ENCODE peak calls at places on chromosome 19, in four cellular contexts. Y, X, Q and C are unnamed samples.

GRCh38 chr19:37855098-37855497 is 51.3 kb downstream of the WDR87 start:
- DNase-seq in Y (peak), X (no peak), Q (no peak), C (no peak)

GRCh38 chr19:50377051-50377441 is 789 bp downstream of the NR1H2 start:
- DNase-seq in Y (peak), X (no peak), Q (no peak), C (peak)

GRCh38 chr19:17829855-17830566 is 8.7 kb upstream of the INSL3 start:
- DNase-seq in Y (peak), X (peak), Q (no peak), C (peak)

GRCh38 chr19:46915386-46915785 is 54.6 kb downstream of the ARHGAP35 start:
- DNase-seq in Y (no peak), X (no peak), Q (no peak), C (no peak)

GRCh38 chr19:38735257-38735686 is 9.0 kb downstream of the CAPN12 start:
- DNase-seq in Y (peak), X (no peak), Q (no peak), C (peak)

GRCh38 chr19:38975214-38975860 is at the start of gene FBXO17:
- DNase-seq in Y (peak), X (no peak), Q (no peak), C (peak)

GRCh38 chr19:56933014-56933705 is 92.6 kb upstream of the PEG3 start:
- DNase-seq in Y (no peak), X (no peak), Q (no peak), C (no peak)

GRCh38 chr19:42198676-42199439 is 18.6 kb downstream of the DEDD2 start:
- DNase-seq in Y (no peak), X (no peak), Q (peak), C (no peak)

GRCh38 chr19:15536350-15536749 is 28.0 kb downstream of the CYP4F22 start:
- DNase-seq in Y (no peak), X (no peak), Q (no peak), C (no peak)

GRCh38 chr19:48325265-48325910 is at the start of gene EMP3:
- DNase-seq in Y (no peak), X (no peak), Q (peak), C (peak)

GRCh38 chr19:3373971-3374368 is 7.6 kb downstream of the NFIC start:
- DNase-seq in Y (no peak), X (no peak), Q (no peak), C (no peak)

GRCh38 chr19:13334801-13335481 is 171.3 kb downstream of the CACNA1A start:
- DNase-seq in Y (no peak), X (no peak), Q (no peak), C (no peak)

GRCh38 chr19:38035515-38036495 is 128.8 kb downstream of the SIPA1L3 start:
- DNase-seq in Y (no peak), X (no peak), Q (no peak), C (no peak)

GRCh38 chr19:20247016-20247683 is 80.1 kb downstream of the ZNF486 start:
- DNase-seq in Y (peak), X (no peak), Q (no peak), C (no peak)

GRCh38 chr19:3653865-3654513 is 27.4 kb upstream of the CACTIN start:
- DNase-seq in Y (no peak), X (no peak), Q (no peak), C (no peak)

GRCh38 chr19:8721334-8721733 is at the start of gene OR2Z1:
- DNase-seq in Y (no peak), X (no peak), Q (no peak), C (no peak)

GRCh38 chr19:24078688-24079087 is 8.3 kb upstream of the ZNF254 start:
- DNase-seq in Y (no peak), X (peak), Q (no peak), C (no peak)
- TF ChIP-seq NRF1 in Y (no peak), X (no peak), Q (no peak), C (no peak)

GRCh38 chr19:677201-677600 is 1.0 kb downstream of the FSTL3 start:
- DNase-seq in Y (peak), X (no peak), Q (no peak), C (no peak)

GRCh38 chr19:676343-677105 is at the start of gene FSTL3:
- DNase-seq in Y (no peak), X (no peak), Q (no peak), C (no peak)

GRCh38 chr19:677601-678380 is 1.6 kb downstream of the FSTL3 start:
- DNase-seq in Y (no peak), X (no peak), Q (no peak), C (no peak)

GRCh38 chr19:676007-676342 is 217 bp upstream of the FSTL3 start:
- DNase-seq in Y (no peak), X (no peak), Q (no peak), C (peak)

DNA sequence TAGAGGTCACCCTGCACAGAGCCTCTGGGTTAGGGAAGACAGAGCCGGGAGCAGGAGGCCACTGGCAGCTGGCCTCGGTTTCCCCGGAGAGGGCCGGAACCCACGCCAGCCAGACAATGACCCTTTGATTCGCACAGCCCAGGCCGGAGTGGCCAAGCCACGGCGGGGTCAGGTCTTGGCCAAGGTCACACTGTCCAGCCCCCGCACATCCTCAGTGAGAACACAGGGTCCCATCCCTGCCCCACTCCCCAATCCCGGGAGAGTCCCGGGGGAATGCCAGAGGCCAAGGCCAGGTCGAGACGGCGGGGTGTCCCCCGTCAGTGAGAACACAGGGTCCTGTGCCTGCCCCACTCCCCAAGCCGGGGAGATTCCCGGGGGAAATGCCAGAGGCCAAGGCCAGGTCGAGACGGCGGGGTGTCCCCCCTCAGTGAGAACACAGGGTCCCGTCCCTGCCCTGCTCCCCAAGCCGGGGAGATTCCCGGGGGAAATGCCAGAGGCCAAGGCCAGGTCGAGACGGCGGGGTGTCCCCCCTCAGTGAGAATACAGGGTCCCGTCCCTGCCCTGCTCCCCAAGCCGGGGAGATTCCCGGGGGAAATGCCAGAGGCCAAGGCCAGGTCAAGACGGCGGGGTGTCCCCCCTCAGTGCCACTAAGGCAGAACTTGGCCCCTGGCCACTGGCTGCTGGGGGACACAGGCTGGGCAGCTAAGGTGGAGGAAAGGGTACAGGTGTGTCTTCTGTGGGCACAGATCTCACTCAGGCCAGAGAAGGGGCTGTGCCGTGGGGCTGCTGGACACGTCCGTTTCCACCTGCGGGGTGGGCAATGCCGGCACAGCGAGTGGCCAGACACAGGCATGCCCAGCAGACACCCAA is 1.7 kb upstream of the FSTL3 start:
- DNase-seq in Y (no peak), X (no peak), Q (no peak), C (no peak)
- TF ChIP-seq NRF1 in Y (no peak), X (no peak), Q (no peak), C (no peak)

GRCh38 chr19:33982706-33983105 is 186.0 kb downstream of the KCTD15 start:
- DNase-seq in Y (no peak), X (no peak), Q (no peak), C (no peak)

DNA sequence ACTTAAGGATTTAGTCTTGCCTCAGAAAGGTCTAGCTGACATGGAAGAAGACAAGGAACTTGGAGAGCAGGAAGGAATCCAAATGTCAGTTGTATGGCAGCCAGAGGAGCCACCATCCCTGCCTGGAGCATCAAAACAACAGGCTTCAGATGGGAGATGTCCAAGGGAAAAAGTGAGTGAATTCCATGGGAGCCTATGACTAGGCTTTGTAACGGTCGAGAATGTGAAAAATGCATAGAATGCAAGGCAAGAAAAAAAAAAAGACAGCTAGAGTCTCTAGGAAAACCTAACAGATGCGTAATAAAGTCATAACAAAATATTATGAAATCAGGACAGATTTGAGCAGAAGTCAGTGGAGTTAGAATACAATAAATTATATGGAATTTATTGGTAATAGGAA is 183.7 kb upstream of the LSM14A start:
- DNase-seq in Y (no peak), X (no peak), Q (no peak), C (no peak)
- TF ChIP-seq NRF1 in Y (no peak), X (no peak), Q (no peak), C (no peak)

GRCh38 chr19:55464669-55465068 is at the start of gene C19orf85:
- DNase-seq in Y (no peak), X (no peak), Q (no peak), C (no peak)

GRCh38 chr19:55466246-55466614 is 1.7 kb upstream of the C19orf85 start:
- DNase-seq in Y (no peak), X (no peak), Q (no peak), C (no peak)

GRCh38 chr19:55465460-55466245 is 1.1 kb upstream of the C19orf85 start:
- DNase-seq in Y (no peak), X (no peak), Q (no peak), C (no peak)

GRCh38 chr19:55468054-55468393 is 3.5 kb upstream of the C19orf85 start:
- DNase-seq in Y (no peak), X (no peak), Q (no peak), C (no peak)

GRCh38 chr19:55467236-55468053 is 2.9 kb upstream of the C19orf85 start:
- DNase-seq in Y (peak), X (no peak), Q (no peak), C (peak)
- TF ChIP-seq NRF1 in Y (no peak), X (no peak), Q (no peak), C (peak)

DNA sequence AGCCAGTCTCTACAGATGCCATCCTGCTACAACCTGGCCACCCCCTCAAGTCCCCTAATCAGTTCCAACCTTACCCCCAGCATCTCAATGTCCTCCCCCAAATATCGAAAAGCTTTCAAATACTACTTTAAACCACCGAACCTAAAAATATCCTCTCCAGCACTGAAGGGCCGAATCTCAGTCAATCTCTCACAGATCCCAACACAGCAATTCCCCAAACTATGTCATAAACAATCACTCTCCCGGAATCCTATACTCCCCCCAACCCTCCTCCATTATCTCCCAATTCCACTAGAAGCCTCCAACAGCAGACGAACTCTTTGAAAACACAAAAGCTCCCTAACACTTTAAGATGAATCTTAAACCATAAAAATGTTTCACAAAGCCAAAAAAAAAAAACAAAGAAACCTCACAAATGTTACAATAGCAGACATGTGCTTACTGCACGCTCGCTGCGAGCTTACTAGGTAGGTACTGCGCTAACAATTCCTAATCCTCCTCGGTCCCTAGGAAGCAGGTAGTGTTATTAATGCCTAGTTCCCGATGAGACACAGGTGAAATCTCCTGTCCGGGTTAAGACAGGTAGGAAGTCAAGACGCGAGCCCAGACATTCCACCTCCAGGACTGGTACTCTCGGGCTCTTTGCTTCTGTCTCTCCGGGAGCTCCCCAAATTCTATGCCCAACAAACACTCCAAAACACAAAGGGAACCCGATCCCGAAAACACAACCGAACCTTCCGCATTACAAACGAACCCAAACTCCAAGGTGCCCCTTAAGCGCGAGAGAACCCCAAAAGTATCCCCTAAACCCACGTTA is 14.2 kb downstream of the FBXO46 start:
- DNase-seq in Y (peak), X (no peak), Q (no peak), C (no peak)
- TF ChIP-seq NRF1 in Y (no peak), X (no peak), Q (no peak), C (no peak)